ENCODE peak calls at places on chromosomes 7 and 10, in five cellular contexts. A, L, V, H and D are unnamed samples.

GRCh38 chr7:96021533-96021932 is 249.2 kb downstream of the DYNC1I1 start:
- DNase-seq in V (no peak), A (no peak), H (no peak), L (no peak), D (no peak)

GRCh38 chr7:40194743-40195142 is 59.9 kb downstream of the SUGCT start:
- DNase-seq in H (no peak), A (no peak), L (no peak), V (peak), D (no peak)

GRCh38 chr10:33117816-33118215 is 159.8 kb upstream of the ITGB1 start:
- DNase-seq in V (no peak), L (no peak), H (peak), A (no peak), D (no peak)

GRCh38 chr10:48655426-48656240 is 29.0 kb upstream of the WDFY4 start:
- DNase-seq in V (peak), A (peak), L (peak), H (no peak), D (no peak)

GRCh38 chr7:25979605-25980004 is 172.4 kb upstream of the NFE2L3 start:
- DNase-seq in H (no peak), L (no peak), A (no peak), V (no peak), D (no peak)

GRCh38 chr7:76048668-76048988 is 722 bp downstream of the MDH2 start:
- DNase-seq in L (no peak), H (peak), V (no peak), A (no peak), D (no peak)

GRCh38 chr7:70886547-70886946 is 245.4 kb upstream of the GALNT17 start:
- DNase-seq in H (no peak), A (no peak), L (no peak), V (no peak), D (no peak)

GRCh38 chr10:46560952-46561351 is 4.5 kb upstream of the GPRIN2 start:
- DNase-seq in A (no peak), L (no peak), V (no peak), H (no peak), D (no peak)

GRCh38 chr10:37856881-37857286 is 526 bp downstream of the ZNF248 start:
- DNase-seq in V (peak), L (peak), H (peak), A (peak), D (no peak)

GRCh38 chr10:113414481-113414990 is 138.3 kb upstream of the HABP2 start:
- DNase-seq in L (no peak), V (no peak), A (no peak), H (no peak), D (no peak)

GRCh38 chr7:137695942-137696341 is 150.8 kb downstream of the DGKI start:
- DNase-seq in V (no peak), A (no peak), L (no peak), H (no peak), D (no peak)

GRCh38 chr10:117318909-117319308 is 56.3 kb downstream of the PDZD8 start:
- DNase-seq in H (no peak), A (no peak), L (no peak), V (peak), D (no peak)

GRCh38 chr7:82624337-82624736 is 180.8 kb upstream of the CACNA2D1 start:
- DNase-seq in H (no peak), A (no peak), V (peak), L (no peak), D (no peak)

GRCh38 chr7:122602800-122603199 is 96.1 kb downstream of the RNF133 start:
- DNase-seq in H (no peak), A (no peak), L (no peak), V (no peak), D (no peak)

GRCh38 chr10:79162861-79163662 is 94.3 kb downstream of the ZMIZ1 start:
- DNase-seq in H (no peak), A (no peak), L (no peak), V (no peak), D (no peak)

GRCh38 chr7:116779921-116780320 is 82.5 kb upstream of the CAPZA2 start:
- DNase-seq in L (no peak), V (no peak), A (no peak), H (no peak), D (no peak)

GRCh38 chr10:24519950-24520349 is 203.7 kb downstream of the ARHGAP21 start:
- DNase-seq in A (no peak), L (no peak), V (no peak), H (peak), D (no peak)

GRCh38 chr7:157543791-157544190 is 207.0 kb downstream of the DNAJB6 start:
- DNase-seq in V (no peak), L (no peak), A (no peak), H (no peak), D (peak)

GRCh38 chr10:15897282-15897681 is 37.0 kb upstream of the MINDY3 start:
- DNase-seq in V (no peak), L (no peak), A (no peak), H (no peak), D (no peak)

GRCh38 chr7:75054744-75055527 is 18.7 kb downstream of the RCC1L start:
- DNase-seq in H (no peak), L (no peak), A (peak), V (peak), D (no peak)

DNA sequence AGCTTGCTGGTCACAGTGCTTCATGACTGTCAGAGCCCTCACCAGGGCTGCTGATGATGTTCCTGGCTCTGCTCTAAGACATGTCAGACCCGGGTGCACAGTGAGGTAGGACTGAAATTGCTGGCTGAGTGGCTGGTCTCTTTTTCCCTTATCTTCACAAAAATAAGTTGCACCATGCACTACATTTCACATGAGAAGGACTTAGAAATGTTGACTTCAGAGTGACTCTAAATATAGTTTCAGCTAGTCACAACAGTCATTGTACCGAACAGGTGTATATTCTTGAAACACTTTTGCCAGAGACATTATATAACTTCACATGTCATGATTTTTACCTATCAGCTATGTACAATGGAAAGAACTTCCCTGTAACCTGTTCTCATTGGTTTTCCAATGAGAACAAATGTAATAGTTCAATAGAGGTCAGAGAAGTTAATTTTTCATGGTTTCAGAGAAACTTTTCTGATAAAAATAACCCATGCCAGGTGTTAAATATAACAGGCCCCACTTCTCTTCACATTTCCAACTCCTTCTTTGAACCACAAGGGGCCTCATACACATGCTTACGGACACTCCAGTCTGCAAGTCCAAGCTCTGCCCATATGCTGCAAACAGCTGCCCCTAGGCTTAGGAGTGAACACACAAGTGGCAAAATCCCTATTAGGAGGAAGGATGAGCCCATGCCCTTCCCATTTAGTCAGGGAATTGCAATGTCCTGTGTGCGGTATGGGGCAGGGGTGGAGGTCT is 115.6 kb downstream of the CDK6 start:
- DNase-seq in V (no peak), L (no peak), H (no peak), A (no peak), D (no peak)
- TF ChIP-seq CTCF in V (no peak), L (no peak), H (no peak), A (no peak), D (no peak)

GRCh38 chr7:33979300-33979806 is 74.0 kb downstream of the BMPER start:
- DNase-seq in L (no peak), H (no peak), A (no peak), V (no peak), D (no peak)
- TF ChIP-seq CTCF in L (no peak), H (no peak), A (no peak), V (no peak), D (no peak)

GRCh38 chr10:77493851-77494788 is 143.5 kb downstream of the KCNMA1 start:
- DNase-seq in V (peak), H (no peak), L (no peak), A (no peak), D (no peak)
- TF ChIP-seq CTCF in V (peak), H (no peak), L (peak), A (no peak), D (peak)

GRCh38 chr7:16801111-16801542 is 3.7 kb downstream of the AGR2 start:
- DNase-seq in L (no peak), H (no peak), V (peak), A (no peak), D (no peak)
- TF ChIP-seq CTCF in L (peak), H (peak), V (peak), A (peak), D (peak)

DNA sequence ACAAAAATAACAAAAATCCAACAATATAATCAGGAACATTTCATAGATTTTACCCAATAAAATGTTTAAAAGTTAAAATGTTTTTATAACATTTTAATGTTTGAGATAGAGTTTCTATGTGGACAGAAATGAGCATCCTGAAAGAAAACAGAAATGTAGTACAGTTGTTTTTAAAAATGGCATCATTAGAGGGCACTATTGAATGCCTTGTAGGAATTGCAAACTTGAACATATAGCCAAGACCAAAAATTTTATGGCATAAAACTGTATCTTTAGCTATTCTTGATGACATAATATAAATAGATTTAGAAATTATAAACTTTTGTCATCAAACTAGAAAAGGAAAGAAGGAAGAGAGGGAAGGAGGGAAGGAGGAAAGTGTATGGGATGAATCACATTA is 1372.7 kb downstream of the GATA3 start:
- DNase-seq in A (no peak), H (no peak), V (peak), L (no peak), D (no peak)
- TF ChIP-seq CTCF in A (no peak), H (no peak), V (no peak), L (no peak), D (peak)

GRCh38 chr10:111986079-111986478 is 197.5 kb downstream of the GPAM start:
- DNase-seq in V (no peak), L (no peak), A (no peak), H (no peak), D (no peak)

GRCh38 chr10:111989136-111990050 is 194.2 kb downstream of the GPAM start:
- DNase-seq in L (no peak), A (no peak), V (no peak), H (no peak), D (no peak)

GRCh38 chr10:111993872-111994426 is 189.6 kb downstream of the GPAM start:
- DNase-seq in A (no peak), V (no peak), H (no peak), L (no peak), D (no peak)

GRCh38 chr10:111993321-111993720 is 190.2 kb downstream of the GPAM start:
- DNase-seq in H (no peak), L (no peak), V (no peak), A (no peak), D (no peak)

DNA sequence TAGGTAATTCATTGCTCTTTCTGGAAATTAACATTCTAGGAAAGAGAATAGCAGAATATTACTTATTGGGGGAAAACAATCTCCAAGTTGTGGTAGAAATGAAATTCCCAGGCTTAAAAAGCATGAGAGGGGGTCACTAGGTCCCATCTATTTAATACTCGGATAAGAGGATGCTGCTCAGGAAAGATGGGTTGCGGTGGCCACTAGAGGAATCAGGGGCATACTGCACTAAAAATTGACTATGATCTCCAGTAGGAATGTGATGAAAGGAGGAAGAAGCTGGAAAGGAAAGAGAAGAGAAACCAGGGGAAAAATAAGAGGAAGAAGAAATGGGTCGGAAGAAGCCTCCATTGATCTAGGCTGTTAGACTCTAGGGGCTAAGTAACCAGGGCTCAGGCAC is 192.8 kb downstream of the GPAM start:
- DNase-seq in L (no peak), V (no peak), A (no peak), H (no peak), D (no peak)
- TF ChIP-seq CTCF in L (no peak), V (no peak), A (no peak), H (no peak), D (no peak)